ENCODE peak calls at places on chromosomes 7 and 10, in nine cellular contexts. W, B, X, F, D, H, Q, U and S are unnamed samples.
A peak's percentile ranks its signal among the peaks of the same experiment; 100 is the strongest.

GRCh38 chr10:74008212-74008731 is 10.4 kb downstream of the VCL start:
- DNase-seq in W (no peak), B (no peak), X (peak; percentile 85), F (peak; percentile 38), D (peak; percentile 21), H (no peak), Q (peak; percentile 98), U (no peak), S (no peak)

GRCh38 chr7:152989889-152990380 is 230.4 kb downstream of the ACTR3B start:
- DNase-seq in W (no peak), B (no peak), X (no peak), F (no peak), D (no peak), H (no peak), Q (peak; percentile 46), U (no peak), S (no peak)

GRCh38 chr7:99386584-99387238 is 12.2 kb downstream of the ARPC1B start:
- DNase-seq in W (no peak), B (peak; percentile 43), X (peak; percentile 69), F (peak; percentile 66), D (no peak), H (no peak), Q (peak; percentile 56), U (no peak), S (peak; percentile 27)

GRCh38 chr7:20735346-20736065 is 51.2 kb downstream of the SP8 start:
- DNase-seq in W (no peak), B (no peak), X (no peak), F (no peak), D (no peak), H (no peak), Q (no peak), U (no peak), S (no peak)

GRCh38 chr10:845526-845925 is 86.0 kb downstream of the LARP4B start:
- DNase-seq in W (no peak), B (no peak), X (no peak), F (no peak), D (no peak), H (no peak), Q (peak; percentile 9), U (no peak), S (no peak)

GRCh38 chr10:23157691-23158369 is 34.3 kb upstream of the PTF1A start:
- DNase-seq in W (no peak), B (peak; percentile 53), X (peak; percentile 61), F (peak; percentile 51), D (peak; percentile 16), H (peak; percentile 39), Q (peak; percentile 43), U (peak; percentile 54), S (peak; percentile 47)

GRCh38 chr7:41599760-41600159 is 103.1 kb downstream of the INHBA start:
- DNase-seq in W (no peak), B (no peak), X (no peak), F (no peak), D (no peak), H (no peak), Q (no peak), U (no peak), S (no peak)

GRCh38 chr10:117345143-117345542 is 30.1 kb downstream of the PDZD8 start:
- DNase-seq in W (no peak), B (no peak), X (peak; percentile 15), F (no peak), D (no peak), H (no peak), Q (no peak), U (no peak), S (no peak)

GRCh38 chr7:148834605-148835004 is 49.5 kb downstream of the EZH2 start:
- DNase-seq in W (no peak), B (no peak), X (no peak), F (no peak), D (no peak), H (no peak), Q (no peak), U (no peak), S (no peak)

GRCh38 chr10:34102237-34102673 is 712.8 kb downstream of the PARD3 start:
- DNase-seq in W (no peak), B (peak; percentile 46), X (peak; percentile 62), F (no peak), D (no peak), H (no peak), Q (peak; percentile 90), U (no peak), S (peak; percentile 74)

GRCh38 chr7:659996-660395 is 66.5 kb upstream of the DNAAF5 start:
- DNase-seq in W (no peak), B (no peak), X (no peak), F (no peak), D (no peak), H (no peak), Q (no peak), U (no peak), S (no peak)

GRCh38 chr7:137399827-137400823 is 56.6 kb upstream of the PTN start:
- DNase-seq in W (no peak), B (no peak), X (peak; percentile 36), F (no peak), D (no peak), H (no peak), Q (no peak), U (no peak), S (no peak)

GRCh38 chr10:72009430-72010081 is 45.4 kb downstream of the CHST3 start:
- DNase-seq in W (no peak), B (peak; percentile 84), X (peak; percentile 91), F (no peak), D (no peak), H (no peak), Q (peak; percentile 99), U (peak; percentile 82), S (no peak)

GRCh38 chr10:78236416-78237015 is 202.9 kb downstream of the RPS24 start:
- DNase-seq in W (no peak), B (no peak), X (no peak), F (no peak), D (no peak), H (no peak), Q (no peak), U (no peak), S (no peak)